ENCODE peak calls at places on chromosomes 4 and X, in ten cellular contexts. B is fibroblast of mammary gland, S is RPMI8226, C is AG10803, D is endothelial cell, E is EH, Y is smooth muscle cell of the brain vasculature, N is psoas muscle, M is DMS 273 treated with DMSO at 0.1 percent for 48 hours, Q is ecto neural progenitor cell. O is an unnamed sample.

GRCh38 chr4:1187182-1187581 is 14.8 kb upstream of the SPON2 start:
- DNase-seq in E (peak), M (no peak), Y (no peak), C (no peak), S (peak), D (no peak), Q (no peak), N (no peak), B (no peak), O (no peak)

GRCh38 chr4:39022241-39022640 is 10.0 kb downstream of the TMEM156 start:
- DNase-seq in B (no peak), D (no peak), E (no peak), Q (no peak), N (no peak), Y (no peak), C (no peak), S (no peak), M (no peak), O (no peak)

GRCh38 chr4:44638091-44638490 is 13.3 kb downstream of the YIPF7 start:
- DNase-seq in C (no peak), D (no peak), Y (no peak), B (peak), M (no peak), E (no peak), N (no peak), Q (no peak), S (no peak), O (no peak)

GRCh38 chr4:22987861-22988260 is 295.1 kb downstream of the GBA3 start:
- DNase-seq in N (no peak), Q (no peak), D (no peak), M (no peak), S (no peak), C (peak), B (peak), Y (no peak), E (peak), O (no peak)

GRCh38 chr4:169397762-169398161 is 127.0 kb upstream of the SH3RF1 start:
- DNase-seq in S (no peak), C (peak), N (no peak), E (peak), B (peak), D (no peak), M (no peak), Q (no peak), Y (no peak), O (no peak)

GRCh38 chrX:96183843-96184242 is 500.8 kb upstream of the DIAPH2 start:
- DNase-seq in C (peak), Y (no peak), N (no peak), E (peak), S (peak), M (peak), Q (no peak), D (no peak), B (peak), O (no peak)

GRCh38 chrX:107556967-107557366 is 71.3 kb upstream of the PRPS1 start:
- DNase-seq in D (no peak), C (no peak), N (no peak), E (no peak), M (no peak), B (no peak), Y (no peak), Q (no peak), S (no peak), O (no peak)

GRCh38 chr4:180314972-180315371 is 1928.2 kb upstream of the TENM3 start:
- DNase-seq in N (no peak), D (no peak), E (no peak), C (no peak), Y (no peak), B (no peak), M (no peak), S (peak), Q (no peak), O (no peak)

GRCh38 chrX:16578218-16578617 is 71.7 kb upstream of the S100G start:
- DNase-seq in S (no peak), E (peak), Q (no peak), C (peak), N (no peak), M (no peak), Y (no peak), D (peak), B (peak), O (no peak)

GRCh38 chrX:118205996-118206395 is 89.4 kb upstream of the KLHL13 start:
- DNase-seq in M (no peak), Y (no peak), C (no peak), Q (no peak), E (no peak), S (no peak), N (no peak), D (no peak), B (no peak), O (no peak)

GRCh38 chr4:15653864-15654391 is 1.2 kb downstream of the FBXL5 start:
- DNase-seq in Y (no peak), D (no peak), B (peak), N (no peak), S (peak), E (peak), M (no peak), Q (no peak), C (peak), O (no peak)

GRCh38 chr4:3208826-3209225 is 40.1 kb upstream of the MSANTD1 start:
- DNase-seq in S (no peak), Y (no peak), N (no peak), C (no peak), B (no peak), Q (no peak), M (no peak), D (no peak), E (no peak), O (no peak)

GRCh38 chrX:110282922-110283321 is 35.0 kb downstream of the AMMECR1 start:
- DNase-seq in C (no peak), Q (no peak), E (peak), D (no peak), Y (no peak), S (no peak), N (no peak), B (no peak), M (no peak), O (no peak)

GRCh38 chr4:85084371-85085170 is 118.1 kb upstream of the WDFY3 start:
- DNase-seq in C (peak), E (peak), B (peak), Q (no peak), D (peak), N (no peak), Y (peak), S (peak), M (no peak), O (peak)

GRCh38 chrX:69014200-69014599 is 151.1 kb downstream of the PJA1 start:
- DNase-seq in E (peak), Q (no peak), C (peak), M (no peak), Y (no peak), B (peak), D (no peak), N (no peak), S (no peak), O (no peak)

GRCh38 chr4:135411251-135411650 is 1209.7 kb upstream of the PABPC4L start:
- DNase-seq in C (no peak), S (no peak), M (no peak), Q (no peak), B (no peak), E (no peak), N (no peak), D (no peak), Y (no peak), O (no peak)